ENCODE peak calls at places on chromosomes 5 and 9, in four cellular contexts. P is glomerular endothelial cell; Y is MM.1S; E is stimulated activated CD8-positive, alpha-beta memory T cell treated with anti-CD3 and anti-CD28 coated beads, Interleukin-7, amount 100 ng/mL, for 1 hour. L is an unnamed sample.

GRCh38 chr5:112186401-112186990 is 232.6 kb downstream of the EPB41L4A start:
- DNase-seq in P (peak), Y (peak), E (no peak), L (no peak)

GRCh38 chr5:180100621-180101450 is 29.3 kb upstream of the RNF130 start:
- DNase-seq in P (no peak), Y (no peak), E (no peak), L (no peak)

GRCh38 chr9:95879591-95879990 is 4.1 kb downstream of the ERCC6L2 start:
- DNase-seq in P (no peak), Y (no peak), E (no peak), L (no peak)

GRCh38 chr5:173941758-173942401 is 47.1 kb upstream of the C5orf47 start:
- DNase-seq in P (no peak), Y (no peak), E (no peak), L (no peak)

GRCh38 chr9:133251773-133252172 is 23.2 kb downstream of the ABO start:
- DNase-seq in P (no peak), Y (no peak), E (no peak), L (no peak)

GRCh38 chr9:127873886-127874285 is 3.6 kb downstream of the AK1 start:
- DNase-seq in P (no peak), Y (no peak), E (no peak), L (no peak)

GRCh38 chr5:139543423-139543991 is 17.6 kb upstream of the UBE2D2 start:
- DNase-seq in P (no peak), Y (peak), E (peak), L (no peak)

GRCh38 chr5:103407399-103407798 is 148.8 kb downstream of the MACIR start:
- DNase-seq in P (no peak), Y (no peak), E (no peak), L (no peak)

GRCh38 chr9:8842402-8843193 is 1043.0 kb upstream of the DMAC1 start:
- DNase-seq in P (no peak), Y (no peak), E (no peak), L (no peak)

GRCh38 chr5:142660731-142661130 is 25.2 kb downstream of the FGF1 start:
- DNase-seq in P (no peak), Y (no peak), E (no peak), L (no peak)

GRCh38 chr5:140261403-140262171 is 41.3 kb downstream of the PFDN1 start:
- DNase-seq in P (peak), Y (no peak), E (no peak), L (peak)

GRCh38 chr9:93650448-93650847 is 74.1 kb downstream of the PHF2 start:
- DNase-seq in P (no peak), Y (no peak), E (no peak), L (no peak)

GRCh38 chr5:131366428-131366827 is 102.6 kb downstream of the CDC42SE2 start:
- DNase-seq in P (no peak), Y (no peak), E (no peak), L (no peak)